ENCODE peak calls at places on chromosomes 4 and X, in seven cellular contexts. One of them, this sample, is unnamed.

GRCh38 chrX:153645921-153646481 is 1.0 kb upstream of the DUSP9 start:
- DNase-seq in suprapubic skin: no peak
- DNase-seq in breast epithelium: no peak
- DNase-seq in ascending aorta: peak
- DNase-seq in endothelial cell of umbilical vein: no peak
- DNase-seq in transverse colon: no peak
- DNase-seq in uterus: no peak
- DNase-seq in this sample: no peak

GRCh38 chr4:22514431-22514830 is 1.4 kb downstream of the ADGRA3 start:
- DNase-seq in ascending aorta: no peak
- DNase-seq in endothelial cell of umbilical vein: no peak
- DNase-seq in uterus: no peak
- DNase-seq in breast epithelium: no peak
- DNase-seq in transverse colon: no peak
- DNase-seq in suprapubic skin: no peak
- DNase-seq in this sample: no peak

GRCh38 chr4:66911898-66912297 is 633.4 kb downstream of the CENPC start:
- DNase-seq in endothelial cell of umbilical vein: peak
- DNase-seq in suprapubic skin: no peak
- DNase-seq in ascending aorta: no peak
- DNase-seq in breast epithelium: no peak
- DNase-seq in uterus: no peak
- DNase-seq in transverse colon: no peak
- DNase-seq in this sample: no peak

GRCh38 chr4:22997358-22998224 is 304.9 kb downstream of the GBA3 start:
- DNase-seq in suprapubic skin: no peak
- DNase-seq in breast epithelium: no peak
- DNase-seq in transverse colon: no peak
- DNase-seq in ascending aorta: no peak
- DNase-seq in uterus: no peak
- DNase-seq in endothelial cell of umbilical vein: no peak
- DNase-seq in this sample: no peak

GRCh38 chrX:123860983-123861382 is 1.1 kb downstream of the XIAP start:
- DNase-seq in uterus: no peak
- DNase-seq in transverse colon: no peak
- DNase-seq in ascending aorta: no peak
- DNase-seq in endothelial cell of umbilical vein: peak
- DNase-seq in breast epithelium: no peak
- DNase-seq in suprapubic skin: no peak
- DNase-seq in this sample: no peak

GRCh38 chr4:159370316-159370715 is 267.4 kb downstream of the RAPGEF2 start:
- DNase-seq in suprapubic skin: no peak
- DNase-seq in uterus: no peak
- DNase-seq in transverse colon: no peak
- DNase-seq in ascending aorta: no peak
- DNase-seq in endothelial cell of umbilical vein: no peak
- DNase-seq in breast epithelium: no peak
- DNase-seq in this sample: no peak

GRCh38 chrX:21132686-21133393 is 241.4 kb upstream of the CNKSR2 start:
- DNase-seq in endothelial cell of umbilical vein: no peak
- DNase-seq in suprapubic skin: no peak
- DNase-seq in breast epithelium: no peak
- DNase-seq in transverse colon: no peak
- DNase-seq in uterus: no peak
- DNase-seq in ascending aorta: no peak
- DNase-seq in this sample: no peak

GRCh38 chr4:155353923-155354540 is 22.7 kb downstream of the MAP9 start:
- DNase-seq in suprapubic skin: no peak
- DNase-seq in breast epithelium: no peak
- DNase-seq in ascending aorta: peak
- DNase-seq in transverse colon: peak
- DNase-seq in endothelial cell of umbilical vein: peak
- DNase-seq in uterus: peak
- DNase-seq in this sample: no peak

DNA sequence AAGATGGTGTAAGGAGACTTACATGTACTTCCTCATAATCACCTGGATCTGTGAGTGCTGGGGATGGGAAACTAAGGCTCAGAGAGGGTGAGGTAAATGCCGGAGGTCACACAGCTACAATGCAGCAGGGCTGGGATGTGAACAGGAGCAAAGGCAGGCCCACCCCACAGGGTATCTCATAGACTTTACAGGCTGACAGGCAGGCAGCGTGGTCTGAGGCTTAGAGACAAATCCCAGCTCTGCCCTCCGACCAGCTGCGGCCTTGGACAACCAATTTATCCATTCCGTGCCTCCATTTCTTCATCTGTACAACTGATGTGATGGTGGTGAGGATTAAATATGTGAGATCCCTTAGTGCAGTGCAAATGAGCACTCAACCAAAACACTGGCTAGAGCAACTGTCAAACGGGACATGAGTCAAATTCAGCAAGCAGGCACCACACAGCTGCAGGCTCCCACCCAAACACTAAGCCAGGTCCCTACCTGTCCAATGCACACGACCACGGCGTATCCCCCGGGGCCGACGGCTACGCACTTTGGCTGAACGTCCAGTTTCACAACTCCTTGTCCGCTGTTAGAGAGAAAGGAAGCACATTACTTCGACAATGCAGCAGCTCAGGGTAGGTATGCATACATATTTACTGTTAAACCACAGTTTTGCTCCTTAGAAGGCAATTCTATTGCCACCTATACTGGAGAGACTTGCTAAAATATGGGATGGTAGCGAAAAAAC is 35.6 kb downstream of the WDR1 start:
- DNase-seq in breast epithelium: no peak
- DNase-seq in suprapubic skin: peak
- DNase-seq in uterus: no peak
- DNase-seq in transverse colon: no peak
- DNase-seq in endothelial cell of umbilical vein: no peak
- DNase-seq in ascending aorta: peak
- DNase-seq in this sample: no peak
- H3K4me3 ChIP-seq in breast epithelium: no peak
- H3K4me3 ChIP-seq in suprapubic skin: no peak
- H3K4me3 ChIP-seq in uterus: no peak
- H3K4me3 ChIP-seq in transverse colon: no peak
- H3K4me3 ChIP-seq in endothelial cell of umbilical vein: no peak
- H3K4me3 ChIP-seq in ascending aorta: no peak
- H3K4me3 ChIP-seq in this sample: no peak

GRCh38 chrX:44742480-44743155 is 101.2 kb upstream of the DUSP21 start:
- DNase-seq in endothelial cell of umbilical vein: no peak
- DNase-seq in breast epithelium: no peak
- DNase-seq in transverse colon: no peak
- DNase-seq in ascending aorta: no peak
- DNase-seq in uterus: no peak
- DNase-seq in suprapubic skin: no peak
- DNase-seq in this sample: no peak
- H3K27ac ChIP-seq in endothelial cell of umbilical vein: no peak
- H3K27ac ChIP-seq in breast epithelium: no peak
- H3K27ac ChIP-seq in transverse colon: no peak
- H3K27ac ChIP-seq in ascending aorta: no peak
- H3K27ac ChIP-seq in uterus: no peak
- H3K27ac ChIP-seq in suprapubic skin: no peak
- H3K27ac ChIP-seq in this sample: no peak

GRCh38 chr4:173536808-173537429 is 6.9 kb upstream of the HAND2 start:
- DNase-seq in uterus: peak
- DNase-seq in transverse colon: no peak
- DNase-seq in ascending aorta: no peak
- DNase-seq in breast epithelium: no peak
- DNase-seq in endothelial cell of umbilical vein: no peak
- DNase-seq in suprapubic skin: no peak
- DNase-seq in this sample: no peak
- TF ChIP-seq CTCF in uterus: no peak
- TF ChIP-seq CTCF in transverse colon: no peak
- TF ChIP-seq CTCF in ascending aorta: no peak
- TF ChIP-seq CTCF in breast epithelium: no peak
- TF ChIP-seq CTCF in endothelial cell of umbilical vein: peak
- TF ChIP-seq CTCF in suprapubic skin: no peak
- TF ChIP-seq CTCF in this sample: no peak

GRCh38 chr4:74369860-74370259 is 4.9 kb downstream of the EREG start:
- DNase-seq in ascending aorta: no peak
- DNase-seq in suprapubic skin: no peak
- DNase-seq in transverse colon: no peak
- DNase-seq in endothelial cell of umbilical vein: no peak
- DNase-seq in uterus: no peak
- DNase-seq in breast epithelium: no peak
- DNase-seq in this sample: no peak
- H3K4me3 ChIP-seq in ascending aorta: no peak
- H3K4me3 ChIP-seq in suprapubic skin: no peak
- H3K4me3 ChIP-seq in transverse colon: no peak
- H3K4me3 ChIP-seq in endothelial cell of umbilical vein: no peak
- H3K4me3 ChIP-seq in uterus: no peak
- H3K4me3 ChIP-seq in breast epithelium: no peak
- H3K4me3 ChIP-seq in this sample: no peak

GRCh38 chr4:84565951-84566350 is 17.0 kb upstream of the CDS1 start:
- DNase-seq in endothelial cell of umbilical vein: no peak
- DNase-seq in uterus: no peak
- DNase-seq in breast epithelium: no peak
- DNase-seq in ascending aorta: no peak
- DNase-seq in transverse colon: no peak
- DNase-seq in suprapubic skin: no peak
- DNase-seq in this sample: no peak

GRCh38 chr4:84573738-84574720 is 8.9 kb upstream of the CDS1 start:
- DNase-seq in ascending aorta: no peak
- DNase-seq in transverse colon: no peak
- DNase-seq in uterus: no peak
- DNase-seq in suprapubic skin: no peak
- DNase-seq in endothelial cell of umbilical vein: no peak
- DNase-seq in breast epithelium: no peak
- DNase-seq in this sample: no peak

GRCh38 chr4:84568496-84568895 is 14.4 kb upstream of the CDS1 start:
- DNase-seq in transverse colon: no peak
- DNase-seq in endothelial cell of umbilical vein: no peak
- DNase-seq in suprapubic skin: no peak
- DNase-seq in uterus: no peak
- DNase-seq in ascending aorta: no peak
- DNase-seq in breast epithelium: no peak
- DNase-seq in this sample: no peak

GRCh38 chr4:84573335-84573734 is 9.6 kb upstream of the CDS1 start:
- DNase-seq in breast epithelium: no peak
- DNase-seq in suprapubic skin: no peak
- DNase-seq in endothelial cell of umbilical vein: no peak
- DNase-seq in ascending aorta: no peak
- DNase-seq in uterus: no peak
- DNase-seq in transverse colon: no peak
- DNase-seq in this sample: no peak

GRCh38 chr4:84569009-84569408 is 13.9 kb upstream of the CDS1 start:
- DNase-seq in endothelial cell of umbilical vein: no peak
- DNase-seq in transverse colon: no peak
- DNase-seq in uterus: no peak
- DNase-seq in suprapubic skin: no peak
- DNase-seq in breast epithelium: no peak
- DNase-seq in ascending aorta: no peak
- DNase-seq in this sample: no peak
- H3K27ac ChIP-seq in endothelial cell of umbilical vein: no peak
- H3K27ac ChIP-seq in transverse colon: no peak
- H3K27ac ChIP-seq in uterus: no peak
- H3K27ac ChIP-seq in suprapubic skin: no peak
- H3K27ac ChIP-seq in breast epithelium: no peak
- H3K27ac ChIP-seq in ascending aorta: no peak
- H3K27ac ChIP-seq in this sample: no peak

DNA sequence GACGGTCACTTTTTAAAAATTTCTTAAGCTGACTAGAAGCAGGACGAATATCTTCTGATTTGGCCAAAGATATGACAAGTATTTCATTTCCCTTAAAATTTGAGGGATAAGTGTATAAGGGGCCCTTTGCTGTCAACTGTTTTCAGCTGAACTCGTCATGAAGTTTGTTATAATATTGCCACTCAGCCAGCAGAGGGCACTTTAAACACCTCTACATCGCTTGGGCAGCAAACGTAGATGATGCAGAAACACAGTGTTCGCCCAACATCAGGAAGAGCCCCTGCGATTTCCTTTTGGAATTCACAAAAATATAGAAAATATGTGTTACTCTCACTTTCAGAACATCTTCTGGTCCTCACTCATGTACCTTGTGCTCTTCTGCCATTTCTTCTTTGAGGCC is 435.7 kb upstream of the FMR1 start:
- DNase-seq in suprapubic skin: no peak
- DNase-seq in breast epithelium: no peak
- DNase-seq in uterus: no peak
- DNase-seq in ascending aorta: no peak
- DNase-seq in endothelial cell of umbilical vein: no peak
- DNase-seq in transverse colon: peak
- DNase-seq in this sample: no peak
- TF ChIP-seq CTCF in suprapubic skin: no peak
- TF ChIP-seq CTCF in breast epithelium: no peak
- TF ChIP-seq CTCF in uterus: no peak
- TF ChIP-seq CTCF in ascending aorta: no peak
- TF ChIP-seq CTCF in endothelial cell of umbilical vein: no peak
- TF ChIP-seq CTCF in transverse colon: peak
- TF ChIP-seq CTCF in this sample: no peak

DNA sequence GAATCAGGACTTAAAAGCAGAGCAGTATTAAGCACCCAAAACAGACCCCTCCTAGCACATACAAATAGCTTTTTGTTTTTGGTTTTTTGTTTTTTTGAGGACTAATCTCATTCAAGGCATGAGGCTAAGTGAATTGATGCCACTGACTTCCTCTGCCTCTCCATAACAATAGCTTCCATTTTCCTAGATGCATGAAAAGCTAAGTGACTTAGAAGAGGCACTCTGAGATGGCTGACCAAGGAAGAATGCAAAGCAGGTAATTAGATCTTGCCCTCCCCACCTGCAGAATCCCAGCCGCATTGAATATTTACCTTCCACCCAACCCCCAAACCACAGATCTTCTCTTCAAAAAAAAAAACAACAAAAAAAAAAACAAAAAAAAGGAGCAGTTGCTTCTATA is 7.4 kb upstream of the KDR start:
- DNase-seq in transverse colon: no peak
- DNase-seq in breast epithelium: no peak
- DNase-seq in suprapubic skin: no peak
- DNase-seq in uterus: no peak
- DNase-seq in endothelial cell of umbilical vein: no peak
- DNase-seq in ascending aorta: no peak
- DNase-seq in this sample: no peak
- H3K4me3 ChIP-seq in transverse colon: no peak
- H3K4me3 ChIP-seq in breast epithelium: no peak
- H3K4me3 ChIP-seq in suprapubic skin: no peak
- H3K4me3 ChIP-seq in uterus: no peak
- H3K4me3 ChIP-seq in endothelial cell of umbilical vein: no peak
- H3K4me3 ChIP-seq in ascending aorta: no peak
- H3K4me3 ChIP-seq in this sample: no peak

This sample was measured in esophagus squamous epithelium.